ENCODE peak calls at places on chromosome 20, in ten cellular contexts. K, F, U, T, W, Q, D, N, G and B are unnamed samples.

GRCh38 chr20:56504373-56505005 is 20.1 kb upstream of the FAM209A start:
- DNase-seq in K (no peak), F (no peak), U (peak), T (no peak), W (no peak), Q (no peak), D (no peak), N (no peak), G (no peak), B (no peak)

GRCh38 chr20:44901972-44902371 is 7.9 kb upstream of the PABPC1L start:
- DNase-seq in K (no peak), F (no peak), U (no peak), T (no peak), W (no peak), Q (no peak), D (no peak), N (no peak), G (no peak), B (no peak)

GRCh38 chr20:21569586-21569985 is 55.7 kb upstream of the NKX2-2 start:
- DNase-seq in K (no peak), F (no peak), U (no peak), T (no peak), W (no peak), Q (no peak), D (no peak), N (no peak), G (no peak), B (no peak)

GRCh38 chr20:23361651-23362391 is at the start of gene GZF1:
- DNase-seq in K (peak), F (peak), U (peak), T (peak), W (peak), Q (peak), D (peak), N (peak), G (peak), B (peak)

GRCh38 chr20:49541733-49542513 is 26.0 kb downstream of the PTGIS start:
- DNase-seq in K (no peak), F (peak), U (peak), T (peak), W (no peak), Q (peak), D (peak), N (peak), G (no peak), B (peak)

GRCh38 chr20:64223526-64224067 is 32.0 kb upstream of the PCMTD2 start:
- DNase-seq in K (no peak), F (no peak), U (no peak), T (no peak), W (peak), Q (peak), D (no peak), N (no peak), G (no peak), B (peak)

GRCh38 chr20:10314198-10314597 is 95.6 kb downstream of the SNAP25 start:
- DNase-seq in K (no peak), F (no peak), U (no peak), T (no peak), W (no peak), Q (no peak), D (no peak), N (no peak), G (no peak), B (no peak)

GRCh38 chr20:46031701-46032254 is 2.8 kb downstream of the SLC12A5 start:
- DNase-seq in K (no peak), F (no peak), U (no peak), T (peak), W (peak), Q (no peak), D (no peak), N (no peak), G (no peak), B (peak)

GRCh38 chr20:5168582-5169396 is 42.0 kb downstream of the CDS2 start:
- DNase-seq in K (no peak), F (no peak), U (no peak), T (no peak), W (no peak), Q (no peak), D (no peak), N (no peak), G (no peak), B (peak)

GRCh38 chr20:23268792-23269354 is 81.7 kb upstream of the NXT1 start:
- DNase-seq in K (no peak), F (no peak), U (no peak), T (no peak), W (no peak), Q (peak), D (no peak), N (no peak), G (peak), B (no peak)

GRCh38 chr20:50310673-50311051 is 120.0 kb downstream of the CEBPB start:
- DNase-seq in K (no peak), F (no peak), U (no peak), T (no peak), W (no peak), Q (no peak), D (no peak), N (no peak), G (peak), B (no peak)

GRCh38 chr20:39993737-39994136 is 695.3 kb downstream of the MAFB start:
- DNase-seq in K (no peak), F (no peak), U (no peak), T (peak), W (no peak), Q (no peak), D (no peak), N (no peak), G (no peak), B (peak)

GRCh38 chr20:52766645-52767435 is 205.3 kb upstream of the TSHZ2 start:
- DNase-seq in K (no peak), F (no peak), U (no peak), T (no peak), W (no peak), Q (no peak), D (no peak), N (no peak), G (no peak), B (no peak)

GRCh38 chr20:48378976-48379670 is 448.7 kb downstream of the PREX1 start:
- DNase-seq in K (no peak), F (no peak), U (no peak), T (no peak), W (no peak), Q (no peak), D (no peak), N (no peak), G (no peak), B (no peak)

GRCh38 chr20:4109587-4109986 is 94.2 kb upstream of the RNF24 start:
- DNase-seq in K (no peak), F (no peak), U (no peak), T (no peak), W (no peak), Q (no peak), D (no peak), N (no peak), G (no peak), B (no peak)

GRCh38 chr20:4099905-4100675 is 84.7 kb upstream of the RNF24 start:
- DNase-seq in K (no peak), F (no peak), U (no peak), T (no peak), W (no peak), Q (no peak), D (no peak), N (no peak), G (no peak), B (no peak)

GRCh38 chr20:6525447-6526303 is 241.8 kb upstream of the BMP2 start:
- DNase-seq in K (no peak), F (no peak), U (no peak), T (no peak), W (no peak), Q (no peak), D (no peak), N (no peak), G (no peak), B (no peak)

GRCh38 chr20:61185841-61186601 is 66.0 kb upstream of the CDH4 start:
- DNase-seq in K (no peak), F (no peak), U (peak), T (peak), W (no peak), Q (no peak), D (no peak), N (no peak), G (no peak), B (no peak)

GRCh38 chr20:23334111-23334510 is 16.5 kb upstream of the NXT1 start:
- DNase-seq in K (no peak), F (no peak), U (no peak), T (no peak), W (no peak), Q (no peak), D (no peak), N (no peak), G (no peak), B (no peak)

DNA sequence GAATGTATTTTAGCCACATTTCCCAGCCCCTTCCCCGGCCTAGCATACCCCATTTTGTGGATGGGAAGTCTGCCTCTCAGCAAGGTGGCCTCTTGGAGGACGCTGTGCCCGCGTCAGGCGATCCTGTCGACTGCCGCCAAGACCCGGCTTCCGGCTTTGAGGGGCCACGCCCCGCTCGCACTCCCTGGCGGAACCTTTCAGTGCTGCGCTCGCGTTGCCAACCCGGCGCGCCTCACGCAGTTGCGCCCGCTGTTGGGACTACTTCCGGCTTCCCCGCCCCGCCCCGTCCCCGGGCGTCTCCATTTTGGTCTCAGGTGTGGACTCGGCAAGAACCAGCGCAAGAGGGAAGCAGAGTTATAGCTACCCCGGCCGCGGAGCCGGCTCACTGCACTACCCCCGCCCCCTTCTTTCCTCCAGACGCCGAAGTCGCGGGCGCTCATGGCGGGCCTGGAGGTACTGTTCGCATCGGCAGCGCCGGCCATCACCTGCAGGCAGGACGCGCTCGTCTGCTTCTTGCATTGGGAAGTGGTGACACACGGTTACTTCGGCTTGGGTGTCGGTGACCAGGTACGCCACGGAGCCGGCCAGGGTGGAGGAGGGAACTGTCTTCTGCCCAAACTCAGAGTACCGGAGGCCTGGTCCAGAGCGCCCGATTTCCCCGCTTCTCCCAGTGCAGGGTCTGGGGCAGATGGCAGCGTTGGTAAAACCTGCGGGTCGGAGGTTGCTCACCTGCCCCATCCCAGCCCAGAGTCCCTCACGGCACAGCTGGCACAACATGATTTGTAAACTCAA is at the start of gene PSMF1:
- DNase-seq in K (peak), F (peak), U (peak), T (peak), W (peak), Q (peak), D (peak), N (peak), G (peak), B (peak)
- TF ChIP-seq CTCF in K (peak), F (no peak), U (no peak), T (peak), W (peak), Q (peak), D (peak), N (no peak), G (peak), B (no peak)

DNA sequence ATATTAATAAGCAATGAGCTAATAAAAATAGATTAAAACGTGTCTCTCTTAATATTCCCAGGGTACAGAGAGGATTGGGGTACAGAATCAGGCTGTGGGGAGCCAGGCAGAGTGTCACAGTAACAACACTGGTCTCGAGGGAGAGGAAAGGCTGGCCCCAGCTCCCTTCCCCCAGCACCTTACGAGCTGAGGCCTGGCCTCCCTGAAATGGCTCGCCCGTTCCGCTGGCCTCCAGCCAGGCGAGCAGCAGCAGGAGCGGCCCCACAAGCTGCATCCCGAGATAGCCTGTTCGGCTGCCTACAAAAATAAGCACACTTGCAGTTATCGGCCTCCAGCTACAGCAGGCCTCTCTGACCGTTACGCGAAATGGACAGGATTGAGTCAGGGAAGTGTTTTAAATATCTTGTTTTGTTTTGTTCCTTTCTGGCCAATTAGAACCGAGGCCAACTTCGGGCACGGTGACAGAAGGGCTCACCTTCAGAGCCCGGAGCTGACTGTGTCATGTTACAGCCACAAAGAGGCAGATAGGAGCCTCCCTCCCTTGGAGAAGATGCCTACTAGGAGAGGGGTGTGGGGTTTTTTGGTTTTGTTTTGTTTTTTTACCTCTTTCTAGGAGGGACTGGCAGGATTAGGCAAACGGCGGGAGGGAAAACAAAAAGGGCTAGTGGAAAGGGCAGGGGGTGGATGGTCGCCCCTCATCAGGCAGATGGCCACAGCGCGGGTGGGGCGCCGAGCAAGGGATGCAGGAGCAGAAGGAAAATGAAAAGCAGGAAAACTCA is 4.2 kb upstream of the ZMYND8 start:
- DNase-seq in K (peak), F (peak), U (peak), T (peak), W (peak), Q (peak), D (peak), N (peak), G (peak), B (peak)
- TF ChIP-seq POLR2A in K (peak), F (peak), U (peak), T (no peak), W (no peak), Q (peak), D (peak), N (no peak), G (peak), B (peak)

GRCh38 chr20:32970973-32971300 is 33.3 kb downstream of the SUN5 start:
- DNase-seq in K (no peak), F (no peak), U (no peak), T (no peak), W (no peak), Q (no peak), D (no peak), N (no peak), G (no peak), B (no peak)
- H3K4me3 ChIP-seq in K (no peak), F (no peak), U (no peak), T (no peak), W (no peak), Q (no peak), D (no peak), N (no peak), G (no peak), B (no peak)

GRCh38 chr20:8489094-8489883 is 357.2 kb downstream of the PLCB1 start:
- DNase-seq in K (no peak), F (no peak), U (no peak), T (no peak), W (no peak), Q (peak), D (no peak), N (no peak), G (no peak), B (peak)
- TF ChIP-seq CTCF in K (no peak), F (no peak), U (no peak), T (no peak), W (no peak), Q (no peak), D (no peak), N (no peak), G (no peak), B (no peak)

DNA sequence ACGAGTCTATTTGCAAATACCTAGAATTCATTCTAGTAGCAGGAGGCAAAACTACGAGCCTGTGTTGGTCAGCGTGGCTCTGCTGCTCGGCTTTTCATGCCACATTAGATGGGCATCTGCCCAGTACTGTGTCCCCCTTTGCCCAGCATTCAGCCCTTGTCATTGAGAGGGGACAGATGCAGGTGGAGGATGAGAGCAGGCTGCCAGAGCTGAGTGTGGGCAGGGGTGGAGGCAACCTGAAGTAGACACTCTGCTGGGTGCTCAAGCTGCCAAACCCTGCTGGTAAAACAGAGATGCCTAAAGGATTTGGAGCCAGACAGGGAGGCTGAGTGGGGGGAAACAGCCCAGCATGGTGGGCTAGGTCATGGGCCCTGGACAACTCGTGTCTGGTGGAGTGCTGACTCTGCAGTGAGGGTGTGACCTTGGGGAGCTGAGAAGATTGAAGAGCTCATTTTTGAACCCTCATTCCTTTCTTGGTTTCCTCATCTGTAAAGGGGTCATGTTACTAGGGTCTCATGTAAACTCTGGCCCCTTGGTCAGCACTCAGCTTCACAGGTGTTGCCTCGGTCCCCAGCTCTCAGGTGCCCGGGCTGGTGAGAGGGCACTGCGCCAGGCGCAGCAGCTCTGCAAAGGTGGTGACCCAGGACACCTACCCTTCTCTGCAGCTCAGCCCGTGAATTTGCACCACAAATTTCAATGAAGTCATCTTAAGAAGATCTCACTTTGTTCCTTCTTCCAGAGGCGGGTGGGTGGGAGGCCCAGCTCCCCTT is 64.2 kb upstream of the BHLHE23 start:
- DNase-seq in K (no peak), F (peak), U (no peak), T (no peak), W (no peak), Q (no peak), D (no peak), N (no peak), G (peak), B (no peak)
- TF ChIP-seq POLR2A in K (no peak), F (no peak), U (no peak), T (no peak), W (no peak), Q (no peak), D (no peak), N (no peak), G (no peak), B (no peak)

DNA sequence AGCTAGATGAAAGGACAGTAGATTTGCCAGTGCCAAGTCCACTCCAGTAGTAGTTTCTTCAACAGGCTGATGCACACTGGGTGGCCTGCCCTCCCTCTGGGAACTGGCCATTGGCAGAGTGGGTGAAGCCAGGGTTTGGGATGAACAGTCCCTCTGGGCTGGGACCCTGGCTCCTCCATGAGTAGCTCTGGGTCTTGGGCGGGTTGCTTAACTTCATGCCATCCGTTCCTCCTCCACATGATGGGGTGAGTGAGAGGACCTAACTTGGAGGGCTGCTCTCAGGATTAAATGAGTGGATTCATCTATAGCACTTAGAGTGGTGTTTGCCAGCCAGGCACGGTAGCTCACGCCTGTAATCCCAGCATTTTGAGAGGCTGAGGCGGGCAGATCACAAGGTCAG is 47.2 kb downstream of the PLAGL2 start:
- DNase-seq in K (no peak), F (no peak), U (no peak), T (no peak), W (no peak), Q (no peak), D (no peak), N (no peak), G (peak), B (no peak)
- H3K4me3 ChIP-seq in K (no peak), F (no peak), U (no peak), T (no peak), W (no peak), Q (no peak), D (no peak), N (no peak), G (no peak), B (no peak)

DNA sequence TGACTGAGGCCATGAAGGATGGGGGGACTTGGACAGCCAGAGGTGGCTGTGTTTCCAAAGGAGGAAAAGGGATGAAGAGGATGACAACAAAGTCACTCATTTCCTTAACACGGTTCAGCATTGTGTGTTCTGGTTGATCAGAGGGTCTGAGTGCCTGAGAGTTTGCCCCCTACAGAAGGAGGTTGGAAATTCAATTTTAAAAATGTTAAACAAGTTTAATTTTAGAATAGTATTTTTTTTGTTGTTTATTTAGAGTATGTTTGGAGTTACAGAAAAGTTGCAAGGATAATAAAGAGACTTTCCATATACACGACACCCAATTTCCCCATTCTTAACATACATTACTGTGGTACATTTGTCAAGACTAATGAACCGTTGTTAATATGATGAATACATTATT is 10.3 kb upstream of the VAPB start:
- DNase-seq in K (no peak), F (no peak), U (no peak), T (no peak), W (no peak), Q (no peak), D (no peak), N (no peak), G (no peak), B (no peak)
- TF ChIP-seq CTCF in K (no peak), F (no peak), U (no peak), T (no peak), W (no peak), Q (no peak), D (no peak), N (no peak), G (no peak), B (no peak)

GRCh38 chr20:37886851-37887297 is 16.1 kb upstream of the VSTM2L start:
- DNase-seq in K (no peak), F (no peak), U (no peak), T (no peak), W (no peak), Q (peak), D (peak), N (no peak), G (peak), B (peak)

GRCh38 chr20:37888641-37889040 is 14.3 kb upstream of the VSTM2L start:
- DNase-seq in K (no peak), F (no peak), U (no peak), T (no peak), W (no peak), Q (no peak), D (no peak), N (no peak), G (no peak), B (no peak)

GRCh38 chr20:37890643-37891042 is 12.3 kb upstream of the VSTM2L start:
- DNase-seq in K (no peak), F (no peak), U (no peak), T (no peak), W (peak), Q (no peak), D (no peak), N (no peak), G (no peak), B (no peak)

GRCh38 chr20:37892001-37892400 is 10.9 kb upstream of the VSTM2L start:
- DNase-seq in K (no peak), F (no peak), U (no peak), T (peak), W (no peak), Q (no peak), D (no peak), N (peak), G (no peak), B (no peak)

DNA sequence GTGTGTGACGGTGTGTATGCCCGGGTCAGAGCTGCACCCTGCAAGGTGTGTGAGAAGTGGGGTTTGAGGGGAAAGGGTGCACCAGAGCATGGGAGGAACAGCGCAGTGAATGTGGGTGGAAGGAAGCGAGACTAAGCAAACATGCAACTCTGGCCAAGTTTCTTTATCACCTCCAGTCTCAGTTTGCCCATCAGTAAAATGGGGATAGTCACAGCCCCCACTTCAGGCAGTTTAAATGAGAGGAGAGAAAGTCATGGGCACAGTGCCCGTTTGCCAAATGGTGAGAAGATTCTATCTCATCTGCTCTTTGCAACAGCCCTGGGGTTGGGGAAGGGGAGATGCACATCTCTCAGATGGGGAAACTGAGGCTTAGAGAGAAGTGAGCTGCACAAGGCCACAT is 12.8 kb upstream of the VSTM2L start:
- DNase-seq in K (no peak), F (no peak), U (no peak), T (no peak), W (no peak), Q (no peak), D (no peak), N (no peak), G (no peak), B (no peak)
- TF ChIP-seq POLR2A in K (no peak), F (no peak), U (no peak), T (no peak), W (no peak), Q (no peak), D (no peak), N (no peak), G (no peak), B (no peak)